ENCODE peak calls at places on chromosomes 3 and 15, in six cellular contexts. V is GM12878, G is mammary epithelial cell, W is ovary, F is astrocyte, N is left lung. Y is an unnamed sample.

GRCh38 chr3:144774897-144775296 is 803.3 kb downstream of the DIPK2A start:
- DNase-seq in V (no peak), G (no peak), W (no peak), F (no peak), N (no peak), Y (no peak)

GRCh38 chr3:13012228-13012691 is 61.0 kb downstream of the IQSEC1 start:
- DNase-seq in V (peak; percentile 84), G (no peak), W (no peak), F (no peak), N (peak; percentile 92), Y (no peak)

GRCh38 chr3:143795849-143796248 is 52.4 kb downstream of the SLC9A9 start:
- DNase-seq in V (no peak), G (no peak), W (no peak), F (peak; percentile 1), N (no peak), Y (no peak)

GRCh38 chr3:45145681-45146614 is at the start of gene CDCP1:
- DNase-seq in V (no peak), G (peak; percentile 74), W (no peak), F (no peak), N (peak; percentile 85), Y (no peak)

GRCh38 chr3:58640700-58641372 is 25.7 kb downstream of the FAM3D start:
- DNase-seq in V (no peak), G (peak; percentile 64), W (peak; percentile 64), F (peak; percentile 59), N (peak; percentile 90), Y (peak; percentile 10)

GRCh38 chr15:39145146-39145545 is 435.7 kb upstream of the THBS1 start:
- DNase-seq in V (no peak), G (no peak), W (no peak), F (peak; percentile 28), N (no peak), Y (no peak)

GRCh38 chr15:27669641-27670040 is 429.5 kb downstream of the OCA2 start:
- DNase-seq in V (no peak), G (no peak), W (no peak), F (no peak), N (no peak), Y (no peak)

GRCh38 chr3:101484805-101485620 is 28.0 kb downstream of the SENP7 start:
- DNase-seq in V (no peak), G (peak; percentile 64), W (no peak), F (peak; percentile 68), N (no peak), Y (no peak)

GRCh38 chr15:71374607-71375352 is 259.5 kb downstream of the THSD4 start:
- DNase-seq in V (no peak), G (no peak), W (no peak), F (peak; percentile 85), N (no peak), Y (no peak)

GRCh38 chr3:153069598-153069997 is 92.4 kb upstream of the RAP2B start:
- DNase-seq in V (no peak), G (no peak), W (no peak), F (peak; percentile 13), N (no peak), Y (no peak)

GRCh38 chr3:48024401-48024800 is 8.2 kb upstream of the MAP4 start:
- DNase-seq in V (no peak), G (no peak), W (no peak), F (no peak), N (no peak), Y (no peak)

GRCh38 chr15:37903932-37904493 is 30.4 kb upstream of the TMCO5A start:
- DNase-seq in V (no peak), G (no peak), W (no peak), F (no peak), N (no peak), Y (no peak)

GRCh38 chr15:61115679-61116078 is 113.4 kb downstream of the RORA start:
- DNase-seq in V (no peak), G (no peak), W (no peak), F (peak; percentile 23), N (no peak), Y (no peak)

GRCh38 chr15:98154863-98155262 is 194.4 kb downstream of the ARRDC4 start:
- DNase-seq in V (no peak), G (peak; percentile 96), W (no peak), F (peak; percentile 80), N (no peak), Y (no peak)

GRCh38 chr3:44058868-44059203 is 182.8 kb upstream of the TOPAZ1 start:
- DNase-seq in V (no peak), G (no peak), W (no peak), F (no peak), N (no peak), Y (no peak)

GRCh38 chr3:169430687-169431404 is 232.7 kb downstream of the MECOM start:
- DNase-seq in V (no peak), G (peak; percentile 80), W (no peak), F (peak; percentile 62), N (no peak), Y (no peak)

GRCh38 chr3:106850429-106850828 is 526.8 kb upstream of the CCDC54 start:
- DNase-seq in V (no peak), G (no peak), W (no peak), F (peak; percentile 71), N (no peak), Y (no peak)

GRCh38 chr15:96294766-96295165 is 35.7 kb upstream of the NR2F2 start:
- DNase-seq in V (no peak), G (no peak), W (no peak), F (no peak), N (no peak), Y (no peak)

GRCh38 chr15:56272474-56272873 is 28.8 kb upstream of the RFX7 start:
- DNase-seq in V (no peak), G (no peak), W (no peak), F (no peak), N (no peak), Y (no peak)

GRCh38 chr3:13219077-13219901 is 146.1 kb upstream of the IQSEC1 start:
- DNase-seq in V (no peak), G (no peak), W (no peak), F (no peak), N (peak; percentile 67), Y (no peak)

GRCh38 chr3:109109574-109109973 is 8.4 kb downstream of the MORC1 start:
- DNase-seq in V (no peak), G (no peak), W (no peak), F (no peak), N (no peak), Y (no peak)

GRCh38 chr15:25176991-25177954 is 222.5 kb downstream of the SNRPN start:
- DNase-seq in V (no peak), G (no peak), W (peak; percentile 9), F (no peak), N (peak; percentile 56), Y (no peak)

GRCh38 chr3:61464785-61465184 is 96.6 kb upstream of the PTPRG start:
- DNase-seq in V (no peak), G (no peak), W (no peak), F (no peak), N (no peak), Y (no peak)

DNA sequence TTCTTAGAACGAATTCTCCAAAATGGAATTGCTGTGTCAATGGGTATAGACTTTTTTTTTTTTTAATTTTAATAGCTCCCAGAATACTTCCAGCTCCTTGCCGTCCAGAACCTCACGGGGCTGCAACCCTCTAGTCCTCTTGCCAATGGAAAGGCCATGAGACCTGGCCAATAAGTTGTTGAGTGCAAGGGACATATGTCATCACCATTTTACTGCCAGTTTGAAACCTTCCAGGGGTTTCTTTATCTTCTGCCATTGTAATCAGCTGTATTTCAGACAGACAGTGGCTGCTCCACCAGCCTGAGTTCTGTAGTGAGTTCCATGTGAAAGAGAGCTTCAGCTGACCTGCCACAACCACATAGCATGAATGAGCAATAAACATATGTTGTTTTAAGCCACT is 95.0 kb upstream of the PTPRG start:
- DNase-seq in V (no peak), G (no peak), W (no peak), F (no peak), N (no peak), Y (no peak)
- H3K27ac ChIP-seq in V (no peak overlapping the region), G (no peak overlapping the region), W (no peak overlapping the region), F (no peak overlapping the region), N (no peak overlapping the region), Y (no peak overlapping the region)

DNA sequence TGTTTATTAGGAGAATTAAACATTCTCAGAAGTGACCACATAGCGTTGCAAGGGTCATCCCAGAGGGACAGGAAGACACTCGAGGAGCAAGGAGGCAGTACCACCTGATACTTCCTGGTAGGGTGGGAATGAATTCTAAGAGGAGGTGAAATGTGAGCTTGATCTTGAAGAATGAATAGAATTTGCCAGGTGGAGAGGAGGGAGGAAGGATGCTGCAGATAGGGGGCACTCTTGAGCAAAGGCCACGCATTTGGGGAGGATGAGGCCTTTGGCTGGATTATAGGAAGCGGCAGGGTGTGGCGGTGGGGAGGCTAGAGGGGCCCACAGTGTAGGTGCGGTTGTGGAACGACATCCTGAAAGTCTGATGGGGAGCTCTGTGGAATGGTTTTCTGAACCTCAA is 33.5 kb downstream of the CHCHD6 start:
- DNase-seq in V (no peak), G (no peak), W (no peak), F (no peak), N (no peak), Y (no peak)
- TF ChIP-seq CTCF in V (peak; percentile 20), G (peak; percentile 2), W (no peak), F (no peak), N (no peak), Y (no peak)

GRCh38 chr15:63473749-63473998 is 30.7 kb upstream of the USP3 start:
- DNase-seq in V (no peak), G (no peak), W (no peak), F (no peak), N (no peak), Y (no peak)
- H3K27ac ChIP-seq in V (peak overlapping the region; percentile 100), G (no peak overlapping the region), W (no peak overlapping the region), F (no peak overlapping the region), N (peak overlapping the region; percentile 40), Y (no peak overlapping the region)

DNA sequence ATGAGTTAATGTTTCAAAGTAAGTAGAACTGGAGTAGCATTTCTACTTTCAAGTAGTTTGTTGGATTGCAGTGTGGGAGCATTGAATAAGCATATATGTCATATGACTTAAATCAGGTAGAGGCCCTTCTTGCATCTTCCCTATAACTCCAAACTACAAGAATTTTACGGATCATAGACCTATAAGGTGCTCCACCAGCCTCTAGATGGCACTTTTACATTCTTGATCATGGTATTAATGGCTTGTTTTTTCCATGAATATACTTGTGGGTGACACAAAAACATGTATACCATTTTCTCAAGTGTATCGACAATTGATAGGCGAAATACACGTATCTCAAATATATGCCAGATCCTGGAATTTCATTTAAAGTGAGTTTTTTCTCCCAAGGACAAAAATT is 311.1 kb downstream of the ZPLD1 start:
- DNase-seq in V (no peak), G (no peak), W (no peak), F (peak; percentile 2), N (no peak), Y (no peak)
- TF ChIP-seq CTCF in V (peak; percentile 15), G (no peak), W (no peak), F (peak; percentile 4), N (no peak), Y (no peak)

GRCh38 chr3:149390316-149390715 is 12.9 kb upstream of the TM4SF1 start:
- DNase-seq in V (no peak), G (peak; percentile 51), W (no peak), F (no peak), N (no peak), Y (no peak)
- H3K27ac ChIP-seq in V (no peak overlapping the region), G (peak overlapping the region; percentile 73), W (no peak overlapping the region), F (no peak overlapping the region), N (no peak overlapping the region), Y (no peak overlapping the region)

GRCh38 chr3:28916713-28917499 is 364.0 kb upstream of the RBMS3 start:
- DNase-seq in V (peak; percentile 61), G (peak; percentile 52), W (peak; percentile 65), F (peak; percentile 71), N (no peak), Y (no peak)
- TF ChIP-seq CTCF in V (peak; percentile 61), G (peak; percentile 66), W (peak; percentile 18), F (peak; percentile 66), N (peak; percentile 30), Y (no peak)

Y was measured in CD8-positive, alpha-beta T cell.